ENCODE peak calls at places on chromosomes 6 and 20, in four cellular contexts. J, D, I and M are unnamed samples.
A peak's percentile ranks its signal among the peaks of the same experiment; 100 is the strongest.

GRCh38 chr6:27383011-27383410 is 5.5 kb upstream of the ZNF391 start:
- DNase-seq in D (no peak), J (no peak), I (no peak), M (no peak)

GRCh38 chr6:52454556-52454955 is 34.4 kb downstream of the EFHC1 start:
- DNase-seq in J (no peak), I (no peak), D (peak; percentile 15), M (no peak)

GRCh38 chr20:48285656-48286055 is 500.4 kb upstream of the SULF2 start:
- DNase-seq in J (no peak), D (no peak), I (no peak), M (no peak)

GRCh38 chr6:52609968-52610367 is 33.1 kb upstream of the TRAM2 start:
- DNase-seq in I (no peak), D (peak; percentile 60), J (no peak), M (no peak)

GRCh38 chr20:43448748-43449535 is 8.8 kb upstream of the SRSF6 start:
- DNase-seq in I (no peak), D (peak; percentile 66), J (no peak), M (peak; percentile 58)

GRCh38 chr6:35642471-35643161 is 46.1 kb downstream of the FKBP5 start:
- DNase-seq in I (no peak), J (no peak), D (no peak), M (no peak)

GRCh38 chr6:163780993-163781392 is 366.5 kb downstream of the QKI start:
- DNase-seq in J (no peak), I (no peak), D (no peak), M (peak; percentile 100)

GRCh38 chr6:91626935-91627334 is 1040.1 kb upstream of the MAP3K7 start:
- DNase-seq in J (no peak), I (no peak), D (no peak), M (no peak)

GRCh38 chr20:63161176-63161651 is 54.7 kb downstream of the YTHDF1 start:
- DNase-seq in J (no peak), I (no peak), D (no peak), M (no peak)

GRCh38 chr6:21992178-21992967 is 304.5 kb downstream of the PRL start:
- DNase-seq in I (no peak), D (no peak), J (peak; percentile 48), M (peak; percentile 39)

GRCh38 chr6:396126-396520 is 4.6 kb downstream of the IRF4 start:
- DNase-seq in J (no peak), I (no peak), D (no peak), M (peak; percentile 40)

GRCh38 chr6:54072708-54073313 is 38.4 kb upstream of the MLIP start:
- DNase-seq in J (no peak), D (peak; percentile 68), I (no peak), M (no peak)

GRCh38 chr6:40336986-40337780 is 250.0 kb downstream of the LRFN2 start:
- DNase-seq in D (no peak), J (no peak), I (no peak), M (no peak)

GRCh38 chr20:24785141-24785924 is 163.7 kb upstream of the CST7 start:
- DNase-seq in I (no peak), J (no peak), D (no peak), M (no peak)

GRCh38 chr6:27327023-27327742 is 15.1 kb upstream of the POM121L2 start:
- DNase-seq in I (no peak), D (no peak), J (no peak), M (no peak)

GRCh38 chr6:45830441-45831139 is 185.1 kb downstream of the CLIC5 start:
- DNase-seq in I (no peak), J (peak; percentile 51), D (no peak), M (no peak)

GRCh38 chr6:45827952-45828530 is 187.6 kb downstream of the CLIC5 start:
- DNase-seq in D (no peak), J (peak; percentile 82), I (no peak), M (no peak)

GRCh38 chr6:45835725-45836437 is 179.8 kb downstream of the CLIC5 start:
- DNase-seq in I (no peak), D (no peak), J (no peak), M (no peak)

GRCh38 chr6:45829873-45830272 is 185.8 kb downstream of the CLIC5 start:
- DNase-seq in I (no peak), D (no peak), J (no peak), M (no peak)

GRCh38 chr6:45832063-45832462 is 183.6 kb downstream of the CLIC5 start:
- DNase-seq in J (no peak), I (no peak), D (no peak), M (no peak)
- H3K4me3 ChIP-seq in J (no peak overlapping the region), I (no peak overlapping the region), D (no peak overlapping the region), M (no peak overlapping the region)

GRCh38 chr6:8279094-8279805 is 156.1 kb downstream of the SLC35B3 start:
- DNase-seq in J (no peak), I (no peak), D (no peak), M (no peak)

GRCh38 chr6:8278562-8278961 is 156.8 kb downstream of the SLC35B3 start:
- DNase-seq in J (no peak), I (no peak), D (no peak), M (no peak)

GRCh38 chr6:8277769-8278168 is 157.6 kb downstream of the SLC35B3 start:
- DNase-seq in D (peak; percentile 22), J (no peak), I (peak; percentile 11), M (no peak)

GRCh38 chr6:8282380-8282779 is 153.0 kb downstream of the SLC35B3 start:
- DNase-seq in J (no peak), D (no peak), I (peak; percentile 23), M (no peak)
- H3K4me1 ChIP-seq in J (no peaks in the 10 kb centered on the region), D (peaks cover 2% of the 10 kb centered on the region), I (no peaks in the 10 kb centered on the region), M (no peaks in the 10 kb centered on the region)

GRCh38 chr20:20491110-20491783 is 123.3 kb downstream of the INSM1 start:
- DNase-seq in D (no peak), I (no peak), J (no peak), M (no peak)

GRCh38 chr20:20493701-20494100 is 125.8 kb downstream of the INSM1 start:
- DNase-seq in D (no peak), I (no peak), J (no peak), M (no peak)

GRCh38 chr20:20491784-20492145 is 123.9 kb downstream of the INSM1 start:
- DNase-seq in D (no peak), J (no peak), I (no peak), M (no peak)

GRCh38 chr20:20490673-20491072 is 122.8 kb downstream of the INSM1 start:
- DNase-seq in J (no peak), D (no peak), I (no peak), M (no peak)

DNA sequence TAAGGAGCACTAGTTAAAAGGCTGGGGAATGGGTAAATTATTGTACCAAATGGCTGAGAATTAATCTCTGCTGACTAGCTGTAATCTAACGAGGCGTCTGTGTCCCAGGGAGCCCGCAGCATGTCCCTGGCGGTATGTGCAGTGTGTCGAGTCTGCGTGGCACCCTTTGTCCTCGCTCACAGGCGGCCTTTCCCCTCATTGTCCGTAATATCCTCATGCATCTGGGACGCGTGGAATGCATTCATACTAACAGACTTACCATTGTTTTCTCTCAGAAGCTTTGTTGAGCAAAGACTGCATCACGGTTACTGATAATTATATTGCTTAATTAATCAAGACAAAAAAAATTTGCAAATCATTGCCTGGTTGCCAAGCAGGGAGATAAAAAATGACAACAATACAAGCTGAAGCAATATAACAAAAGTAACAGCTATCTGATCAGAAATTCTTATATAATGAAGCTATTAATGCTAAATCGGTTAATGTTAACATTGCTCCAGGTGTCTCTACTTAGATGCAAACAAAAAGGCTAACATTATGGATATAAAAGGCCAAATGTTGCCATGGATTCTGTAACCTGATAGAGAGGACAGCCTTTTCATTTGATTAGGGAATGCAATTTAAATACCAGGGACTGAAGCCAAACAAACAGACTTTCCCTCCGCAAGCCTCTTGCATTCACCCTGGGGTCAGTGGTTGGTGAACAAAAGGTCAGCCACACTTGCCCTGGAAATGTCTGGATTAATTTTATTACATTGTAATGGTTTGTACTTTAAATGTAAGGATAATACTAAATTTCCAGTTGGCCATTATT is 124.8 kb downstream of the INSM1 start:
- DNase-seq in D (peak; percentile 67), J (no peak), I (peak; percentile 51), M (no peak)
- H3K4me3 ChIP-seq in D (no peak overlapping the region), J (no peak overlapping the region), I (no peak overlapping the region), M (no peak overlapping the region)

GRCh38 chr6:33313709-33314514 is at the start of gene TAPBP:
- DNase-seq in I (peak; percentile 62), D (peak; percentile 55), J (peak; percentile 72), M (peak; percentile 59)

GRCh38 chr6:33314943-33315752 is 1.3 kb upstream of the TAPBP start:
- DNase-seq in J (no peak), D (peak; percentile 57), I (peak; percentile 64), M (no peak)

GRCh38 chr6:33315753-33316602 is 1.6 kb downstream of the ZBTB22 start:
- DNase-seq in I (peak; percentile 38), J (no peak), D (no peak), M (no peak)

GRCh38 chr6:33313105-33313708 is 671 bp downstream of the TAPBP start:
- DNase-seq in J (no peak), I (peak; percentile 57), D (peak; percentile 75), M (peak; percentile 53)

GRCh38 chr6:33314515-33314942 is 651 bp upstream of the TAPBP start:
- DNase-seq in J (peak; percentile 69), D (peak; percentile 93), I (peak; percentile 49), M (peak; percentile 28)
- H3K4me1 ChIP-seq in J (peaks cover 29% of the 10 kb centered on the region), D (peaks cover 2% of the 10 kb centered on the region), I (peaks cover 10% of the 10 kb centered on the region), M (peaks cover 7% of the 10 kb centered on the region)

GRCh38 chr6:149014631-149015171 is 267.9 kb downstream of the UST start:
- DNase-seq in I (no peak), J (no peak), D (peak; percentile 89), M (no peak)
- H3K4me3 ChIP-seq in I (no peak overlapping the region), J (no peak overlapping the region), D (no peak overlapping the region), M (no peak overlapping the region)

DNA sequence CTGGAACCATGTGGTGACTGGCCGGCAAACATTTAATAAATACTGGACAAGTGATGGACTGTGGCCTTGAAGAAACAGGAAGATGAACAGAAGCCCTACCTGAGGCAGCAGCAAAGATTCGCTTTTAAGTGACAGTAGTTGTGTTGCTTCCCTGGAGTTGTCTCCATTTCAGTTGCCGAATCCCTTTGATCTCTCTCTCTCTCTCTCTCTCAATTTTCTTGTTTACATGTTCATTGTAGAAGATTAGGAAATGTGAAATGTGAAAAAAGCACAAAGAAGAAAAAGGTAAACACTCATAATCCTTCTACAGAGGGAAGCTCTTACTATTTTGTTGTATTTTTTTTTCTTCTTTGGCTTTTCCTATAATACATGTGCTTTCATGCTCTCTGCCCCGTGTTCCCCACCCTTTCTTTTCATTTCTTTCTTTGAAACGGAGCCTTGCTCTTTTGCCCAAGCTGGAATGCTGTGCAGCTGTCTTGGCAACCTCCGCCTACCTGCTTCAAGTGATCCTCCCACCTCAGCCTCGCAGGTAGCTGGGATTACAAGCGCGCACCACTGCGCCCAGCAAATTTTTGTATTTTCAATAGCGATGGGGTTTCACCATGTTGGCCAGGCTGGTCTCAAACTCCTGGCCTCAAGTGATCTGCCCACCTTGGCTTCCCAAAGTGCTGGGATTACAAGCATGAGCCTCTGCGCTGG is 81.5 kb downstream of the SHLD1 start:
- DNase-seq in I (no peak), J (no peak), D (no peak), M (no peak)
- H3K4me1 ChIP-seq in I (peaks cover 5% of the 10 kb centered on the region), J (peaks cover 7% of the 10 kb centered on the region), D (no peaks in the 10 kb centered on the region), M (no peaks in the 10 kb centered on the region)